ENCODE peak calls at places on chromosomes 12 and 14, in five cellular contexts. Y is heart left ventricle; U is fibroblast of lung; G is brain microvascular endothelial cell; O is CD4-positive, CD25-positive, alpha-beta regulatory T cell. D is an unnamed sample.

GRCh38 chr12:124888203-124888602 is 24.5 kb upstream of the SCARB1 start:
- DNase-seq in Y (no peak), U (no peak), O (no peak), G (no peak), D (no peak)

GRCh38 chr12:14824012-14824634 is 10.1 kb upstream of the SMCO3 start:
- DNase-seq in Y (no peak), U (peak), G (no peak), O (no peak), D (peak)

GRCh38 chr14:64410084-64410774 is 22.1 kb downstream of the MTHFD1 start:
- DNase-seq in U (peak), O (no peak), G (peak), Y (no peak), D (peak)

GRCh38 chr12:20748198-20748597 is 53.1 kb downstream of the SLCO1C1 start:
- DNase-seq in O (no peak), G (no peak), Y (no peak), U (no peak), D (no peak)

GRCh38 chr14:35385042-35385839 is 19.3 kb downstream of the NFKBIA start:
- DNase-seq in G (peak), U (peak), O (no peak), Y (peak), D (peak)

GRCh38 chr14:100649173-100649519 is 61.9 kb upstream of the BEGAIN start:
- DNase-seq in U (peak), O (no peak), G (peak), Y (no peak), D (no peak)

GRCh38 chr14:70788893-70789292 is 20.4 kb downstream of the MAP3K9 start:
- DNase-seq in U (no peak), G (no peak), O (no peak), Y (no peak), D (no peak)

GRCh38 chr12:66803972-66804371 is 125.1 kb upstream of the GRIP1 start:
- DNase-seq in O (no peak), U (no peak), Y (no peak), G (no peak), D (no peak)

GRCh38 chr12:93876360-93876759 is 199.2 kb downstream of the CRADD start:
- DNase-seq in O (no peak), G (no peak), Y (no peak), U (no peak), D (no peak)

GRCh38 chr14:54654600-54654999 is 87.7 kb downstream of the SAMD4A start:
- DNase-seq in U (no peak), G (no peak), O (no peak), Y (no peak), D (no peak)

GRCh38 chr14:103007555-103007954 is 49.8 kb downstream of the CDC42BPB start:
- DNase-seq in U (no peak), O (no peak), G (no peak), Y (peak), D (no peak)

DNA sequence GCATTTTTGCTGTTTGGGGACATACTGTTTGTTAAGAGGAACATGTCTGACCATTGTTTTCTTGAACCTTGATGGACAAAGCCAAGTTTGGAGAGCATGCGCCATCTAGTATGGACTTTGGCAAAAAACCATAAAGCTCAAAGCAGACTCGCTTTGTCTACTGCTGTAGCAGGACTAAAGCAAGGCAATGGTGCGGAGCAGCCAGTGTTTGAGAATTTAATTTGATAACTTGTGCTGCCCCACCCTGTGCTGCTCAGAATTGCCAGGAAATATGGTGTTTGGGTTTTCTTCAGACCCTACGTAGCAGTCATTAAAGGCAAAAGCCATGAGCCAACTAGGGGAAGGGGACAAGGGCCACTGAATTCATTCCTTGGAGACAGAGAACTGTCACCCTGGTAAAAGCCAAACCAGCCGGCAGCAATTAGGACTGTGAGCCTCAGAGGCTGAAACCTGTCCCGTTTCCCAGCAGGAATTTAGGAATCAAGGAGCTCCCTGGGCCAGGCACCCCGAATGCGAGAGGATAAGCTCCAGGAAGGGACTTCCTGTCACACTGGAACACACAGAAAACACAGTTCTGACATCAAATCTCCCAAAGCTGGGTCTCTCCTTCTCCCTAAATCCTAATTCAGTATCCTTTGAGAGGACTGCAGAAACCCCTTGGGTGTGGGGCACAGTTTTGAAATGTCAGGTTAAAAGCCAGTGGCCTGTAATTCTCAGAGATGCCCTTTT is 1.1 kb downstream of the AVIL start:
- DNase-seq in G (no peak), O (no peak), U (no peak), Y (no peak), D (no peak)
- H3K27ac ChIP-seq in G (no peak), O (no peak), U (no peak), Y (peak), D (no peak)

GRCh38 chr12:49674318-49674985 is 32.8 kb downstream of the FMNL3 start:
- DNase-seq in U (peak), O (no peak), Y (peak), G (peak), D (peak)

GRCh38 chr12:49678711-49679110 is 28.5 kb downstream of the FMNL3 start:
- DNase-seq in O (no peak), U (no peak), Y (no peak), G (no peak), D (no peak)

GRCh38 chr12:49672351-49673181 is 34.6 kb downstream of the FMNL3 start:
- DNase-seq in U (no peak), G (no peak), O (no peak), Y (no peak), D (no peak)

GRCh38 chr12:49673446-49674317 is 33.5 kb downstream of the FMNL3 start:
- DNase-seq in O (peak), Y (peak), G (peak), U (peak), D (peak)

GRCh38 chr12:49675137-49675536 is 32.1 kb downstream of the FMNL3 start:
- DNase-seq in Y (no peak), O (no peak), U (no peak), G (no peak), D (no peak)
- H3K27ac ChIP-seq in Y (peak), O (peak), U (peak), G (no peak), D (no peak)

GRCh38 chr14:77086017-77086727 is 11.9 kb upstream of the CIPC start:
- DNase-seq in Y (no peak), U (no peak), G (peak), O (peak), D (peak)
- H3K27ac ChIP-seq in Y (no peak), U (no peak), G (no peak), O (no peak), D (peak)

GRCh38 chr12:2212971-2213869 is 160.4 kb downstream of the CACNA1C start:
- DNase-seq in Y (no peak), G (no peak), O (no peak), U (no peak), D (no peak)
- H3K27ac ChIP-seq in Y (peak), G (no peak), O (no peak), U (no peak), D (no peak)